ENCODE peak calls at places on chromosomes 7 and 10, in four cellular contexts. R is fibroblast of lung, Z is pancreas, U is sigmoid colon. E is an unnamed sample.
A peak's percentile ranks its signal among the peaks of the same experiment; 100 is the strongest.

GRCh38 chr10:80194373-80195045 is 10.8 kb downstream of the ANXA11 start:
- DNase-seq in U (no peak), R (no peak), Z (no peak), E (no peak)

GRCh38 chr7:37068902-37069301 is 344.6 kb upstream of the AOAH start:
- DNase-seq in R (no peak), U (no peak), Z (no peak), E (no peak)

GRCh38 chr10:23192741-23193434 is 776 bp downstream of the PTF1A start:
- DNase-seq in R (no peak), Z (peak; percentile 43), U (no peak), E (no peak)

GRCh38 chr10:78700413-78700812 is 368.4 kb upstream of the ZMIZ1 start:
- DNase-seq in R (no peak), U (no peak), Z (peak; percentile 34), E (peak; percentile 42)

GRCh38 chr10:90930971-90931841 is 10.3 kb upstream of the ANKRD1 start:
- DNase-seq in Z (no peak), R (peak; percentile 99), U (no peak), E (no peak)

GRCh38 chr10:46516660-46517416 is 39.6 kb downstream of the GPRIN2 start:
- DNase-seq in U (no peak), R (peak; percentile 86), Z (no peak), E (no peak)

GRCh38 chr7:70645876-70646336 is 486.0 kb upstream of the GALNT17 start:
- DNase-seq in U (no peak), Z (no peak), R (no peak), E (no peak)

GRCh38 chr7:46393142-46393541 is 472.1 kb upstream of the IGFBP3 start:
- DNase-seq in R (no peak), U (no peak), Z (no peak), E (no peak)

GRCh38 chr7:128830231-128831177 is at the start of gene FLNC:
- DNase-seq in Z (no peak), U (peak; percentile 87), R (peak; percentile 73), E (no peak)

GRCh38 chr7:40200791-40201190 is 66.0 kb downstream of the SUGCT start:
- DNase-seq in U (no peak), R (peak; percentile 87), Z (no peak), E (no peak)

GRCh38 chr7:119545118-119545517 is 727.9 kb upstream of the KCND2 start:
- DNase-seq in U (no peak), Z (no peak), R (peak; percentile 83), E (no peak)

GRCh38 chr7:157543276-157543675 is 206.5 kb downstream of the DNAJB6 start:
- DNase-seq in Z (no peak), U (peak; percentile 50), R (no peak), E (peak; percentile 25)

GRCh38 chr7:112898432-112899290 is 108.5 kb upstream of the TMEM168 start:
- DNase-seq in R (peak; percentile 64), Z (peak; percentile 41), U (no peak), E (no peak)

GRCh38 chr7:25545125-25546008 is 317.1 kb upstream of the NPVF start:
- DNase-seq in Z (no peak), R (no peak), U (no peak), E (no peak)

GRCh38 chr10:62230344-62231138 is 38.1 kb downstream of the RTKN2 start:
- DNase-seq in U (no peak), R (peak; percentile 85), Z (no peak), E (no peak)

GRCh38 chr10:86365346-86366032 is 1.1 kb downstream of the GRID1 start:
- DNase-seq in Z (no peak), U (peak; percentile 58), R (no peak), E (no peak)

GRCh38 chr10:77201135-77202111 is 436.2 kb downstream of the KCNMA1 start:
- DNase-seq in Z (no peak), U (peak; percentile 79), R (no peak), E (no peak)

GRCh38 chr10:73937333-73938020 is 26.5 kb downstream of the PLAU start:
- DNase-seq in Z (no peak), R (no peak), U (no peak), E (no peak)

GRCh38 chr10:75408512-75408881 is 6.9 kb upstream of the ZNF503 start:
- DNase-seq in Z (peak; percentile 49), U (no peak), R (no peak), E (peak; percentile 49)

GRCh38 chr10:48613015-48613414 is 8.1 kb upstream of the ARHGAP22 start:
- DNase-seq in U (no peak), Z (no peak), R (no peak), E (no peak)

GRCh38 chr7:3207387-3207786 is 93.7 kb upstream of the SDK1 start:
- DNase-seq in R (no peak), U (no peak), Z (no peak), E (no peak)

GRCh38 chr10:17412323-17412722 is 42.1 kb downstream of the ST8SIA6 start:
- DNase-seq in R (no peak), Z (no peak), U (no peak), E (no peak)

GRCh38 chr7:30984359-30985107 is 20.8 kb downstream of the GHRHR start:
- DNase-seq in Z (no peak), R (peak; percentile 64), U (no peak), E (no peak)

GRCh38 chr7:155961241-155962190 is 149.3 kb upstream of the SHH start:
- DNase-seq in Z (no peak), R (peak; percentile 98), U (peak; percentile 32), E (peak; percentile 10)

GRCh38 chr10:24374134-24374915 is 165.4 kb downstream of the KIAA1217 start:
- DNase-seq in R (peak; percentile 92), Z (no peak), U (no peak), E (no peak)

GRCh38 chr7:105838273-105839141 is 37.9 kb downstream of the ATXN7L1 start:
- DNase-seq in U (no peak), R (peak; percentile 85), Z (no peak), E (peak; percentile 73)

GRCh38 chr7:10237306-10237705 is 736.4 kb upstream of the PHF14 start:
- DNase-seq in U (no peak), R (peak; percentile 84), Z (peak; percentile 17), E (no peak)

GRCh38 chr10:78741541-78741940 is 327.2 kb upstream of the ZMIZ1 start:
- DNase-seq in U (no peak), R (peak; percentile 47), Z (no peak), E (no peak)

GRCh38 chr10:28796606-28797512 is 119.5 kb downstream of the BAMBI start:
- DNase-seq in Z (no peak), R (peak; percentile 82), U (no peak), E (no peak)

GRCh38 chr7:132161976-132162375 is 414.3 kb downstream of the PLXNA4 start:
- DNase-seq in U (no peak), Z (no peak), R (no peak), E (no peak)

GRCh38 chr7:96993453-96993865 is 11.9 kb upstream of the DLX6 start:
- DNase-seq in Z (no peak), U (no peak), R (no peak), E (no peak)

GRCh38 chr7:52107355-52107754 is 790.7 kb upstream of the COBL start:
- DNase-seq in R (no peak), Z (no peak), U (no peak), E (no peak)
- TF ChIP-seq CTCF in R (no peak), Z (no peak), U (no peak), E (no peak)

DNA sequence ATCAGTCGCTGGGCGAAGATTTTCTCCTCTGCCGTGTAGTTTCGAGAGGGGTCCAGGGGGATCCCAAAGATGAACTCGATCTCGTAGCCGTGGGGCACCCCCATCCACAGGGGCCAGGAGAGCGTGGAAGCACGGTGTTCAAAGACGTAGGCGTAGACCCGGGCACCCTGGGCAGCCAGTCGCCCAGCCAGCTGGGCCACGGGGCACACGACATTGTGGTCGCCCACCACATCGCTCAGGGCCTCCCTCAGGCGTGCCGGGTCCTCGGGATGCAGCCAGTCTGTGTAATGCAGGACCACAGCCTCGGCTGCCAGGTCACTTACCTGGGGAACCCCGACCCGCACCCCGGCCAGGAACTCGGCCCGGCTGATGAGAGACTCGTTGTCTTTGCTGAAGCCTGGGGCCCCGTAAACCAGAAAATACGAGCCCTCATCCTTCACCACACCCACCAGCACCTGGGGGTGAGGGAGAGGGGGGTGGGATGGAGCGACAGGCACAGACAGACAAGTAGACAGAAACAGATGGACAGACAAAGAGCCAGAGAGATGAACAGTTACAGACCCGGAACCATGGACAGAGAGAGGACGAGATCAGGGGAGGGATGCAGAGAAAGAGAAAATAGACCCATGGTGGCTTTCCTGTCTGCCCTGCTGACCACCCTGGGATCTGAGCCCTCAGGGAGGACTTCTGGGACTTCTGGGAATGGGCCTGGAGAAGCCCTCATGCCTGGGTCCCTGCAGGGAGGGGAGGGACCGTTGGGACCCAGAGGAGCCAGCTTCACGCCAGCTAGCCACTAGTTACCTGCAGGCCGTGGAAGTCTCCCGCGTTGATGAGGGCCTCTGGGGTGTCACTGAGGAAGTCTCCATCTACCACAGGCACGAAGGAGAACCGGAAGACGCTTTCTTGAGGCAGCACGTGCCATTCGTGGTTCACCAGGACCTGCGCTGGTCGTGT is 3.0 kb downstream of the ACHE start:
- DNase-seq in Z (no peak), U (peak; percentile 68), R (no peak), E (peak; percentile 57)
- H3K4me1 ChIP-seq in Z (peaks cover 5% of the 10 kb centered on the region), U (peaks cover 65% of the 10 kb centered on the region), R (peaks cover 11% of the 10 kb centered on the region), E (peaks cover 48% of the 10 kb centered on the region)

GRCh38 chr10:43256531-43257209 is 10.2 kb downstream of the RASGEF1A start:
- DNase-seq in U (no peak), R (no peak), Z (no peak), E (no peak)

GRCh38 chr10:43257210-43258031 is 9.4 kb downstream of the RASGEF1A start:
- DNase-seq in Z (peak; percentile 9), U (no peak), R (no peak), E (no peak)

GRCh38 chr10:43254199-43254730 is 12.6 kb downstream of the RASGEF1A start:
- DNase-seq in R (no peak), U (peak; percentile 64), Z (peak; percentile 9), E (peak; percentile 21)

GRCh38 chr10:43254881-43255643 is 11.8 kb downstream of the RASGEF1A start:
- DNase-seq in U (no peak), Z (peak; percentile 11), R (no peak), E (peak; percentile 47)

GRCh38 chr10:43255644-43256431 is 11.0 kb downstream of the RASGEF1A start:
- DNase-seq in R (peak; percentile 3), U (no peak), Z (peak; percentile 18), E (peak; percentile 17)
- TF ChIP-seq CTCF in R (peak; percentile 39), U (no peak), Z (peak; percentile 11), E (no peak)

DNA sequence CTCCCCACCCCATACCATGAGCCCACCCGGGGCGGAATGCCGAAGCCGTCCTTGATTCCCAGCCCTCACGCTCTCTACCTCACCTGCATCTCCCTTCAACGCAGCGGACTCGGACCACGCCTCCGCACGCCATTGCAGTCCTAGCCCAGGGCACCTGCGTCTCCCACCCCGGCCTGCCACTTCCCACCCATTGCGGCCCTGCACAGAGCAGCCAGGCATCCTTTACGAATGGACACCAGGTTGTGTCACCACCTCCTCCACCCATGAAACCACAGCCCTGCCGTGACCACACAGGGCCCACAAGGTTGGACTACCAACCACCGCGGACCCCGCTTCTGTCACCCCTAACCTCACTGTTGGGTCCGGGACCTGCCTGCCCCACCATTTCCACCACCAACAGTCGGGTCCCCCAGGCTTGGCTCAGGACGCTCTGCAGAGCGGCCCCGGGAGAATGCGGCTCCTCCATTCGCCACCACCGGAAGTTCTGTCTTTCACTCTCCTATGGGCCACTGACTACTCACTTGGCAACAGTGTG is 232.5 kb downstream of the MAD1L1 start:
- DNase-seq in U (no peak), Z (no peak), R (no peak), E (no peak)
- H3K4me1 ChIP-seq in U (no peaks in the 10 kb centered on the region), Z (no peaks in the 10 kb centered on the region), R (no peaks in the 10 kb centered on the region), E (no peaks in the 10 kb centered on the region)

GRCh38 chr10:99630439-99630838 is 10.2 kb upstream of the SLC25A28 start:
- DNase-seq in Z (peak; percentile 40), U (no peak), R (peak; percentile 60), E (no peak)
- TF ChIP-seq CTCF in Z (peak; percentile 33), U (no peak), R (peak; percentile 61), E (no peak)